ENCODE peak calls at places on chromosome 15, in eight cellular contexts. One of them, this sample, is unnamed.
A peak's percentile ranks its signal among the peaks of the same experiment; 100 is the strongest.

GRCh38 chr15:38129531-38130199 is 123.0 kb upstream of the SPRED1 start:
- DNase-seq in aorta: peak; percentile 79
- DNase-seq in hepatocyte: peak; percentile 68
- DNase-seq in psoas muscle: peak; percentile 68
- DNase-seq in CD8-positive, alpha-beta memory T cell: no peak
- DNase-seq in lower lobe of right lung: peak; percentile 67
- DNase-seq in prostate gland: no peak
- DNase-seq in cardiac muscle cell: peak; percentile 100
- DNase-seq in this sample: no peak

GRCh38 chr15:101242160-101242998 is 9.5 kb downstream of the CHSY1 start:
- DNase-seq in aorta: no peak
- DNase-seq in hepatocyte: no peak
- DNase-seq in prostate gland: no peak
- DNase-seq in lower lobe of right lung: no peak
- DNase-seq in CD8-positive, alpha-beta memory T cell: peak; percentile 69
- DNase-seq in cardiac muscle cell: peak; percentile 82
- DNase-seq in psoas muscle: no peak
- DNase-seq in this sample: peak; percentile 16

GRCh38 chr15:81068516-81068915 is 65.6 kb upstream of the CFAP161 start:
- DNase-seq in lower lobe of right lung: no peak
- DNase-seq in CD8-positive, alpha-beta memory T cell: no peak
- DNase-seq in psoas muscle: no peak
- DNase-seq in aorta: no peak
- DNase-seq in cardiac muscle cell: no peak
- DNase-seq in hepatocyte: no peak
- DNase-seq in prostate gland: no peak
- DNase-seq in this sample: no peak

GRCh38 chr15:101602801-101603200 is 49.4 kb downstream of the TM2D3 start:
- DNase-seq in cardiac muscle cell: no peak
- DNase-seq in aorta: no peak
- DNase-seq in prostate gland: no peak
- DNase-seq in lower lobe of right lung: no peak
- DNase-seq in CD8-positive, alpha-beta memory T cell: no peak
- DNase-seq in psoas muscle: no peak
- DNase-seq in hepatocyte: no peak
- DNase-seq in this sample: no peak

GRCh38 chr15:90716976-90717821 is at the start of gene BLM:
- DNase-seq in prostate gland: peak; percentile 96
- DNase-seq in lower lobe of right lung: peak; percentile 96
- DNase-seq in aorta: peak; percentile 98
- DNase-seq in psoas muscle: peak; percentile 96
- DNase-seq in cardiac muscle cell: peak; percentile 99
- DNase-seq in hepatocyte: peak; percentile 97
- DNase-seq in CD8-positive, alpha-beta memory T cell: peak; percentile 93
- DNase-seq in this sample: peak; percentile 89

GRCh38 chr15:39404767-39405173 is 176.1 kb upstream of the THBS1 start:
- DNase-seq in prostate gland: no peak
- DNase-seq in aorta: no peak
- DNase-seq in psoas muscle: no peak
- DNase-seq in lower lobe of right lung: no peak
- DNase-seq in CD8-positive, alpha-beta memory T cell: no peak
- DNase-seq in hepatocyte: no peak
- DNase-seq in cardiac muscle cell: peak; percentile 94
- DNase-seq in this sample: no peak

GRCh38 chr15:61655881-61656280 is 404.4 kb downstream of the VPS13C start:
- DNase-seq in hepatocyte: no peak
- DNase-seq in aorta: no peak
- DNase-seq in prostate gland: no peak
- DNase-seq in psoas muscle: no peak
- DNase-seq in lower lobe of right lung: no peak
- DNase-seq in cardiac muscle cell: no peak
- DNase-seq in CD8-positive, alpha-beta memory T cell: no peak
- DNase-seq in this sample: no peak

GRCh38 chr15:78242128-78242527 is 7.8 kb upstream of the ACSBG1 start:
- DNase-seq in psoas muscle: no peak
- DNase-seq in prostate gland: no peak
- DNase-seq in cardiac muscle cell: peak; percentile 26
- DNase-seq in hepatocyte: peak; percentile 68
- DNase-seq in aorta: peak; percentile 45
- DNase-seq in lower lobe of right lung: no peak
- DNase-seq in CD8-positive, alpha-beta memory T cell: no peak
- DNase-seq in this sample: no peak

GRCh38 chr15:29631076-29632070 is 190.9 kb downstream of the TJP1 start:
- DNase-seq in psoas muscle: no peak
- DNase-seq in cardiac muscle cell: no peak
- DNase-seq in prostate gland: no peak
- DNase-seq in aorta: no peak
- DNase-seq in lower lobe of right lung: no peak
- DNase-seq in CD8-positive, alpha-beta memory T cell: no peak
- DNase-seq in hepatocyte: no peak
- DNase-seq in this sample: no peak

GRCh38 chr15:45871121-45871855 is 236.5 kb downstream of the SQOR start:
- DNase-seq in CD8-positive, alpha-beta memory T cell: no peak
- DNase-seq in aorta: no peak
- DNase-seq in lower lobe of right lung: no peak
- DNase-seq in psoas muscle: no peak
- DNase-seq in hepatocyte: no peak
- DNase-seq in cardiac muscle cell: no peak
- DNase-seq in prostate gland: no peak
- DNase-seq in this sample: no peak
- H3K9me3 ChIP-seq in CD8-positive, alpha-beta memory T cell: no peaks in the 10 kb centered on the region
- H3K9me3 ChIP-seq in aorta: no peaks in the 10 kb centered on the region
- H3K9me3 ChIP-seq in lower lobe of right lung: no peaks in the 10 kb centered on the region
- H3K9me3 ChIP-seq in psoas muscle: no peaks in the 10 kb centered on the region
- H3K9me3 ChIP-seq in hepatocyte: no peaks in the 10 kb centered on the region
- H3K9me3 ChIP-seq in cardiac muscle cell: no peaks in the 10 kb centered on the region
- H3K9me3 ChIP-seq in prostate gland: no peaks in the 10 kb centered on the region
- H3K9me3 ChIP-seq in this sample: peaks cover 4% of the 10 kb centered on the region

GRCh38 chr15:69929905-69930630 is 167.6 kb downstream of the TLE3 start:
- DNase-seq in lower lobe of right lung: no peak
- DNase-seq in psoas muscle: no peak
- DNase-seq in cardiac muscle cell: no peak
- DNase-seq in prostate gland: no peak
- DNase-seq in hepatocyte: no peak
- DNase-seq in CD8-positive, alpha-beta memory T cell: no peak
- DNase-seq in aorta: no peak
- DNase-seq in this sample: no peak

GRCh38 chr15:69924531-69924930 is 173.2 kb downstream of the TLE3 start:
- DNase-seq in hepatocyte: no peak
- DNase-seq in psoas muscle: no peak
- DNase-seq in aorta: no peak
- DNase-seq in lower lobe of right lung: no peak
- DNase-seq in cardiac muscle cell: no peak
- DNase-seq in prostate gland: no peak
- DNase-seq in CD8-positive, alpha-beta memory T cell: no peak
- DNase-seq in this sample: no peak

GRCh38 chr15:69926011-69926410 is 171.7 kb downstream of the TLE3 start:
- DNase-seq in aorta: no peak
- DNase-seq in prostate gland: no peak
- DNase-seq in hepatocyte: no peak
- DNase-seq in lower lobe of right lung: no peak
- DNase-seq in CD8-positive, alpha-beta memory T cell: no peak
- DNase-seq in cardiac muscle cell: peak; percentile 51
- DNase-seq in psoas muscle: no peak
- DNase-seq in this sample: no peak

GRCh38 chr15:69930754-69931153 is 167.0 kb downstream of the TLE3 start:
- DNase-seq in aorta: no peak
- DNase-seq in cardiac muscle cell: no peak
- DNase-seq in prostate gland: no peak
- DNase-seq in psoas muscle: no peak
- DNase-seq in CD8-positive, alpha-beta memory T cell: no peak
- DNase-seq in lower lobe of right lung: no peak
- DNase-seq in hepatocyte: no peak
- DNase-seq in this sample: no peak

GRCh38 chr15:69926721-69927120 is 171.0 kb downstream of the TLE3 start:
- DNase-seq in psoas muscle: no peak
- DNase-seq in cardiac muscle cell: no peak
- DNase-seq in hepatocyte: no peak
- DNase-seq in lower lobe of right lung: no peak
- DNase-seq in CD8-positive, alpha-beta memory T cell: no peak
- DNase-seq in prostate gland: no peak
- DNase-seq in aorta: no peak
- DNase-seq in this sample: no peak
- H3K9me3 ChIP-seq in psoas muscle: peaks cover 13% of the 10 kb centered on the region
- H3K9me3 ChIP-seq in cardiac muscle cell: no peaks in the 10 kb centered on the region
- H3K9me3 ChIP-seq in hepatocyte: peaks cover 15% of the 10 kb centered on the region
- H3K9me3 ChIP-seq in lower lobe of right lung: peaks cover 12% of the 10 kb centered on the region
- H3K9me3 ChIP-seq in CD8-positive, alpha-beta memory T cell: peaks cover 10% of the 10 kb centered on the region
- H3K9me3 ChIP-seq in prostate gland: no peaks in the 10 kb centered on the region
- H3K9me3 ChIP-seq in aorta: peaks cover 10% of the 10 kb centered on the region
- H3K9me3 ChIP-seq in this sample: no peaks in the 10 kb centered on the region

GRCh38 chr15:25176616-25176923 is 221.8 kb downstream of the SNRPN start:
- DNase-seq in cardiac muscle cell: no peak
- DNase-seq in prostate gland: peak; percentile 3
- DNase-seq in psoas muscle: peak; percentile 1
- DNase-seq in aorta: peak; percentile 48
- DNase-seq in lower lobe of right lung: no peak
- DNase-seq in hepatocyte: no peak
- DNase-seq in CD8-positive, alpha-beta memory T cell: no peak
- DNase-seq in this sample: peak; percentile 1
- H3K9me3 ChIP-seq in cardiac muscle cell: no peaks in the 10 kb centered on the region
- H3K9me3 ChIP-seq in prostate gland: no peaks in the 10 kb centered on the region
- H3K9me3 ChIP-seq in psoas muscle: peaks cover 13% of the 10 kb centered on the region
- H3K9me3 ChIP-seq in aorta: peaks cover 8% of the 10 kb centered on the region
- H3K9me3 ChIP-seq in lower lobe of right lung: peaks cover 47% of the 10 kb centered on the region
- H3K9me3 ChIP-seq in hepatocyte: peaks cover 3% of the 10 kb centered on the region
- H3K9me3 ChIP-seq in CD8-positive, alpha-beta memory T cell: peaks cover 6% of the 10 kb centered on the region
- H3K9me3 ChIP-seq in this sample: no peaks in the 10 kb centered on the region

GRCh38 chr15:87736401-87736800 is 520.1 kb downstream of the NTRK3 start:
- DNase-seq in psoas muscle: no peak
- DNase-seq in prostate gland: no peak
- DNase-seq in lower lobe of right lung: no peak
- DNase-seq in CD8-positive, alpha-beta memory T cell: no peak
- DNase-seq in hepatocyte: no peak
- DNase-seq in aorta: no peak
- DNase-seq in cardiac muscle cell: peak; percentile 9
- DNase-seq in this sample: no peak

GRCh38 chr15:87734571-87735373 is 521.8 kb downstream of the NTRK3 start:
- DNase-seq in prostate gland: no peak
- DNase-seq in cardiac muscle cell: no peak
- DNase-seq in psoas muscle: no peak
- DNase-seq in CD8-positive, alpha-beta memory T cell: no peak
- DNase-seq in aorta: no peak
- DNase-seq in lower lobe of right lung: no peak
- DNase-seq in hepatocyte: no peak
- DNase-seq in this sample: no peak

GRCh38 chr15:87733977-87734376 is 522.6 kb downstream of the NTRK3 start:
- DNase-seq in lower lobe of right lung: no peak
- DNase-seq in aorta: no peak
- DNase-seq in psoas muscle: no peak
- DNase-seq in hepatocyte: no peak
- DNase-seq in cardiac muscle cell: no peak
- DNase-seq in CD8-positive, alpha-beta memory T cell: no peak
- DNase-seq in prostate gland: no peak
- DNase-seq in this sample: no peak

GRCh38 chr15:87736921-87737389 is 519.6 kb downstream of the NTRK3 start:
- DNase-seq in cardiac muscle cell: no peak
- DNase-seq in psoas muscle: no peak
- DNase-seq in CD8-positive, alpha-beta memory T cell: no peak
- DNase-seq in lower lobe of right lung: no peak
- DNase-seq in hepatocyte: no peak
- DNase-seq in aorta: no peak
- DNase-seq in prostate gland: no peak
- DNase-seq in this sample: no peak

DNA sequence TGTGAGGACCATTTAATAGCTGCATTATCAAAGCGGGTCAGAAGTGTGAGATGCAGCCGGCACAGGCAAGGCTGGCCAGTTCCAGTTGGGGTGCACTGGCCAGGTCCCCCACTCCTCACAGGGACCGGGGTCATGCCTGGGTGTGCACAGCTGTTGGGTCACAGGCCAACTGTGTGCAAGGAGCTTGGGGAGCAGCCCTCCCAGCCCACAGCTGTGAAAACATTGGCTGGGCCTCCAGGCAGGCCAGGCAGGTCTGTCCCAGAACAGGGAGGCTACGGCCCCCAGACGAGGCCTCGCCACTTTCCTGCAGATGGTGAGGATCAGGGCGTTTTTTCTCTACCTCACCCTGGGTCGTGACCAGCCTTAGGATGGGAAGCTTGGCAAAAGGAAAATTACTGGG is 521.0 kb downstream of the NTRK3 start:
- DNase-seq in aorta: no peak
- DNase-seq in CD8-positive, alpha-beta memory T cell: no peak
- DNase-seq in psoas muscle: no peak
- DNase-seq in prostate gland: no peak
- DNase-seq in lower lobe of right lung: no peak
- DNase-seq in hepatocyte: no peak
- DNase-seq in cardiac muscle cell: no peak
- DNase-seq in this sample: no peak
- H3K9me3 ChIP-seq in aorta: no peaks in the 10 kb centered on the region
- H3K9me3 ChIP-seq in CD8-positive, alpha-beta memory T cell: no peaks in the 10 kb centered on the region
- H3K9me3 ChIP-seq in psoas muscle: no peaks in the 10 kb centered on the region
- H3K9me3 ChIP-seq in prostate gland: no peaks in the 10 kb centered on the region
- H3K9me3 ChIP-seq in lower lobe of right lung: no peaks in the 10 kb centered on the region
- H3K9me3 ChIP-seq in hepatocyte: no peaks in the 10 kb centered on the region
- H3K9me3 ChIP-seq in cardiac muscle cell: no peaks in the 10 kb centered on the region
- H3K9me3 ChIP-seq in this sample: no peaks in the 10 kb centered on the region

GRCh38 chr15:42608767-42609488 is 33.5 kb downstream of the STARD9 start:
- DNase-seq in aorta: no peak
- DNase-seq in hepatocyte: no peak
- DNase-seq in lower lobe of right lung: no peak
- DNase-seq in CD8-positive, alpha-beta memory T cell: no peak
- DNase-seq in cardiac muscle cell: no peak
- DNase-seq in prostate gland: no peak
- DNase-seq in psoas muscle: no peak
- DNase-seq in this sample: no peak
- H3K9me3 ChIP-seq in aorta: no peaks in the 10 kb centered on the region
- H3K9me3 ChIP-seq in hepatocyte: no peaks in the 10 kb centered on the region
- H3K9me3 ChIP-seq in lower lobe of right lung: no peaks in the 10 kb centered on the region
- H3K9me3 ChIP-seq in CD8-positive, alpha-beta memory T cell: no peaks in the 10 kb centered on the region
- H3K9me3 ChIP-seq in cardiac muscle cell: no peaks in the 10 kb centered on the region
- H3K9me3 ChIP-seq in prostate gland: no peaks in the 10 kb centered on the region
- H3K9me3 ChIP-seq in psoas muscle: no peaks in the 10 kb centered on the region
- H3K9me3 ChIP-seq in this sample: no peaks in the 10 kb centered on the region

GRCh38 chr15:26223720-26224119 is 360.6 kb upstream of the ATP10A start:
- DNase-seq in lower lobe of right lung: no peak
- DNase-seq in aorta: no peak
- DNase-seq in psoas muscle: no peak
- DNase-seq in hepatocyte: no peak
- DNase-seq in cardiac muscle cell: no peak
- DNase-seq in CD8-positive, alpha-beta memory T cell: no peak
- DNase-seq in prostate gland: no peak
- DNase-seq in this sample: no peak
- H3K9me3 ChIP-seq in lower lobe of right lung: no peaks in the 10 kb centered on the region
- H3K9me3 ChIP-seq in aorta: peaks cover 2% of the 10 kb centered on the region
- H3K9me3 ChIP-seq in psoas muscle: no peaks in the 10 kb centered on the region
- H3K9me3 ChIP-seq in hepatocyte: no peaks in the 10 kb centered on the region
- H3K9me3 ChIP-seq in cardiac muscle cell: no peaks in the 10 kb centered on the region
- H3K9me3 ChIP-seq in CD8-positive, alpha-beta memory T cell: no peaks in the 10 kb centered on the region
- H3K9me3 ChIP-seq in prostate gland: no peaks in the 10 kb centered on the region
- H3K9me3 ChIP-seq in this sample: no peaks in the 10 kb centered on the region

GRCh38 chr15:79875213-79875612 is 21.6 kb downstream of the MTHFS start:
- DNase-seq in hepatocyte: no peak
- DNase-seq in cardiac muscle cell: no peak
- DNase-seq in lower lobe of right lung: no peak
- DNase-seq in psoas muscle: no peak
- DNase-seq in prostate gland: no peak
- DNase-seq in CD8-positive, alpha-beta memory T cell: no peak
- DNase-seq in aorta: no peak
- DNase-seq in this sample: no peak
- H3K9me3 ChIP-seq in hepatocyte: peaks cover 22% of the 10 kb centered on the region
- H3K9me3 ChIP-seq in cardiac muscle cell: no peaks in the 10 kb centered on the region
- H3K9me3 ChIP-seq in lower lobe of right lung: peaks cover 48% of the 10 kb centered on the region
- H3K9me3 ChIP-seq in psoas muscle: peaks cover 30% of the 10 kb centered on the region
- H3K9me3 ChIP-seq in prostate gland: no peaks in the 10 kb centered on the region
- H3K9me3 ChIP-seq in CD8-positive, alpha-beta memory T cell: peaks cover 19% of the 10 kb centered on the region
- H3K9me3 ChIP-seq in aorta: peaks cover 5% of the 10 kb centered on the region
- H3K9me3 ChIP-seq in this sample: peaks cover 6% of the 10 kb centered on the region

This sample was measured in T-helper 17 cell.